ENCODE peak calls at places on chromosomes 12 and 14, in four cellular contexts. N is posterior cingulate gyrus; L is A549; Q is activated gamma-delta T cell treated with anti-CD3 and anti-CD28 coated beads, Interleukin-2, amount 50 U/mL, for 16 hours. X is an unnamed sample.

GRCh38 chr14:91315844-91316267 is 71.4 kb upstream of the GPR68 start:
- DNase-seq in Q (peak; percentile 77), L (no peak), N (no peak), X (no peak)

GRCh38 chr14:50943261-50943942 is 881 bp downstream of the PYGL start:
- DNase-seq in L (peak; percentile 58), Q (no peak), N (no peak), X (no peak)

GRCh38 chr14:54981698-54982097 is 45.2 kb downstream of the WDHD1 start:
- DNase-seq in N (no peak), L (no peak), Q (no peak), X (no peak)

GRCh38 chr14:24976599-24976998 is 73.3 kb downstream of the STXBP6 start:
- DNase-seq in Q (no peak), N (no peak), L (no peak), X (no peak)

GRCh38 chr14:96037891-96038557 is 1.1 kb upstream of the C14orf132 start:
- DNase-seq in Q (no peak), N (no peak), L (peak; percentile 34), X (no peak)

GRCh38 chr12:1777798-1778197 is 42.6 kb upstream of the LRTM2 start:
- DNase-seq in Q (no peak), N (no peak), L (no peak), X (no peak)

GRCh38 chr12:75560167-75560566 is 48.8 kb upstream of the KRR1 start:
- DNase-seq in L (peak; percentile 9), N (no peak), Q (no peak), X (no peak)

GRCh38 chr14:92542766-92543554 is 29.4 kb downstream of the RIN3 start:
- DNase-seq in L (no peak), N (no peak), Q (no peak), X (no peak)

GRCh38 chr14:105336477-105337287 is 22.1 kb downstream of the PACS2 start:
- DNase-seq in N (no peak), Q (no peak), L (no peak), X (no peak)

GRCh38 chr14:89040080-89040437 is 215.6 kb downstream of the TTC8 start:
- DNase-seq in Q (no peak), L (no peak), N (no peak), X (no peak)

GRCh38 chr12:14567311-14568195 is at the start of gene PLBD1:
- DNase-seq in Q (no peak), L (peak; percentile 37), N (peak; percentile 42), X (peak; percentile 33)

GRCh38 chr12:103268831-103269514 is 226.8 kb downstream of the C12orf42 start:
- DNase-seq in Q (no peak), L (no peak), N (no peak), X (no peak)

GRCh38 chr14:63860146-63860545 is 7.3 kb downstream of the SYNE2 start:
- DNase-seq in N (no peak), Q (no peak), L (no peak), X (no peak)

GRCh38 chr12:76002598-76003262 is 28.8 kb downstream of the PHLDA1 start:
- DNase-seq in L (no peak), N (no peak), Q (no peak), X (no peak)

GRCh38 chr14:106174206-106174605 is 647.8 kb downstream of the TMEM121 start:
- DNase-seq in Q (peak; percentile 46), L (no peak), N (no peak), X (no peak)

GRCh38 chr12:15788266-15789214 is 648 bp downstream of the EPS8 start:
- DNase-seq in N (peak; percentile 37), L (peak; percentile 47), Q (no peak), X (peak; percentile 47)

GRCh38 chr12:42617622-42618021 is 28.1 kb upstream of the PRICKLE1 start:
- DNase-seq in N (no peak), Q (no peak), L (no peak), X (no peak)

X was measured in head of caudate nucleus.